ENCODE peak calls at places on chromosomes 3 and 15, in five cellular contexts. L, Z, V, Y and P are unnamed samples.

GRCh38 chr3:87120850-87121249 is 106.3 kb upstream of the CHMP2B start:
- DNase-seq in V (no peak), Y (peak), L (no peak), Z (no peak), P (no peak)

GRCh38 chr3:53104762-53105161 is 25.5 kb downstream of the RFT1 start:
- DNase-seq in Z (no peak), Y (no peak), V (no peak), L (no peak), P (no peak)

GRCh38 chr15:80550219-80550909 is 144.7 kb upstream of the ABHD17C start:
- DNase-seq in Z (no peak), L (no peak), V (no peak), Y (no peak), P (peak)

GRCh38 chr3:136276049-136276755 is 26.1 kb downstream of the PCCB start:
- DNase-seq in L (no peak), V (no peak), Y (no peak), Z (no peak), P (no peak)

GRCh38 chr3:33313331-33313730 is 36.1 kb downstream of the FBXL2 start:
- DNase-seq in L (no peak), Y (no peak), Z (no peak), V (no peak), P (no peak)

GRCh38 chr3:184914628-184915027 is 102.7 kb downstream of the VPS8 start:
- DNase-seq in L (no peak), V (no peak), Z (no peak), Y (no peak), P (no peak)

GRCh38 chr3:19149388-19149787 is 1.1 kb downstream of the KCNH8 start:
- DNase-seq in Y (peak), Z (no peak), L (no peak), V (no peak), P (peak)

GRCh38 chr15:44308415-44308814 is 19.9 kb downstream of the GOLM2 start:
- DNase-seq in Z (no peak), V (no peak), L (no peak), Y (no peak), P (no peak)

GRCh38 chr3:106376016-106376415 is 507.2 kb upstream of the CBLB start:
- DNase-seq in Z (no peak), V (no peak), L (no peak), Y (no peak), P (peak)

GRCh38 chr3:66449411-66449931 is 51.4 kb downstream of the LRIG1 start:
- DNase-seq in Y (no peak), Z (no peak), L (no peak), V (no peak), P (no peak)

GRCh38 chr3:165336786-165337185 is 140.6 kb upstream of the SLITRK3 start:
- DNase-seq in V (no peak), Z (no peak), Y (no peak), L (no peak), P (no peak)

GRCh38 chr3:31124368-31124767 is 229.9 kb upstream of the GADL1 start:
- DNase-seq in Y (no peak), V (no peak), Z (no peak), L (no peak), P (no peak)

GRCh38 chr15:67823371-67824156 is 1.7 kb upstream of the SKOR1 start:
- DNase-seq in Y (peak), V (no peak), Z (no peak), L (peak), P (no peak)

GRCh38 chr3:129822679-129823078 is 70.8 kb downstream of the TMCC1 start:
- DNase-seq in V (no peak), Y (no peak), L (no peak), Z (no peak), P (no peak)

GRCh38 chr3:94225176-94225742 is 162.4 kb downstream of the NSUN3 start:
- DNase-seq in V (no peak), Y (no peak), Z (no peak), L (no peak), P (no peak)

GRCh38 chr3:30227571-30228301 is 378.7 kb upstream of the TGFBR2 start:
- DNase-seq in V (no peak), Z (no peak), L (no peak), Y (no peak), P (peak)

GRCh38 chr3:196517919-196518318 is 2.8 kb upstream of the SMCO1 start:
- DNase-seq in Z (no peak), V (no peak), L (no peak), Y (no peak), P (peak)

GRCh38 chr3:67489816-67490215 is 164.6 kb downstream of the SUCLG2 start:
- DNase-seq in Z (no peak), Y (no peak), V (no peak), L (no peak), P (no peak)

GRCh38 chr15:80560601-80561025 is 134.5 kb upstream of the ABHD17C start:
- DNase-seq in V (no peak), Y (peak), Z (no peak), L (no peak), P (no peak)

GRCh38 chr3:177835008-177835407 is 637.7 kb upstream of the TBL1XR1 start:
- DNase-seq in L (peak), V (no peak), Y (no peak), Z (no peak), P (peak)

GRCh38 chr3:152505926-152506325 is 237.2 kb downstream of the MBNL1 start:
- DNase-seq in L (no peak), Y (no peak), V (no peak), Z (no peak), P (no peak)

GRCh38 chr3:127680146-127680661 is 7.5 kb downstream of the ABTB1 start:
- DNase-seq in V (peak), Z (peak), Y (no peak), L (no peak), P (no peak)

GRCh38 chr3:50164984-50165383 is 9.9 kb downstream of the SEMA3F start:
- DNase-seq in Z (no peak), V (no peak), Y (no peak), L (no peak), P (no peak)

GRCh38 chr15:64274541-64274940 is 81.4 kb downstream of the CSNK1G1 start:
- DNase-seq in V (no peak), L (no peak), Z (no peak), Y (no peak), P (no peak)

GRCh38 chr3:115858995-115859807 is 235.9 kb downstream of the GAP43 start:
- DNase-seq in Y (peak), Z (no peak), L (no peak), V (no peak), P (no peak)

GRCh38 chr3:149145361-149145760 is 15.9 kb downstream of the HPS3 start:
- DNase-seq in Z (no peak), V (no peak), Y (no peak), L (no peak), P (no peak)

GRCh38 chr3:77296527-77296926 is 256.6 kb downstream of the ROBO2 start:
- DNase-seq in Z (no peak), V (no peak), Y (no peak), L (no peak), P (peak)

GRCh38 chr3:114401346-114401745 is 107.5 kb downstream of the TIGIT start:
- DNase-seq in Z (no peak), L (no peak), V (no peak), Y (no peak), P (no peak)

GRCh38 chr3:111861396-111861795 is 2.3 kb downstream of the PHLDB2 start:
- DNase-seq in V (no peak), Y (no peak), Z (no peak), L (no peak), P (no peak)